ENCODE peak calls at places on chromosomes 6 and 20, in seven cellular contexts. T, V, U, M, W, Q and X are unnamed samples.

GRCh38 chr20:51532577-51533191 is 9.8 kb downstream of the NFATC2 start:
- DNase-seq in M (no peak), W (no peak), U (no peak), T (no peak), Q (no peak), V (no peak), X (no peak)

GRCh38 chr6:55617272-55617671 is 38.3 kb upstream of the HMGCLL1 start:
- DNase-seq in V (peak; percentile 48), W (no peak), M (peak; percentile 16), Q (no peak), T (peak; percentile 27), U (peak; percentile 50), X (peak; percentile 5)

GRCh38 chr6:158439255-158439654 is 120.6 kb upstream of the TMEM181 start:
- DNase-seq in Q (peak; percentile 72), V (no peak), U (no peak), T (no peak), W (no peak), M (no peak), X (no peak)

GRCh38 chr6:49966334-49966733 is 2.4 kb upstream of the DEFB114 start:
- DNase-seq in V (no peak), U (no peak), M (no peak), T (no peak), Q (no peak), W (no peak), X (no peak)

GRCh38 chr6:90397929-90398674 is 101.5 kb upstream of the BACH2 start:
- DNase-seq in V (no peak), W (no peak), U (no peak), T (no peak), M (peak; percentile 26), Q (no peak), X (no peak)

GRCh38 chr6:117414770-117415169 is 11.0 kb downstream of the ROS1 start:
- DNase-seq in T (no peak), V (peak; percentile 61), W (no peak), Q (no peak), M (no peak), U (no peak), X (no peak)

GRCh38 chr6:107401573-107401972 is 57.8 kb downstream of the PDSS2 start:
- DNase-seq in V (no peak), Q (no peak), U (no peak), T (no peak), M (no peak), W (no peak), X (no peak)

GRCh38 chr6:142400495-142400894 is 98.7 kb downstream of the ADGRG6 start:
- DNase-seq in U (no peak), M (no peak), Q (no peak), V (no peak), W (peak; percentile 28), T (no peak), X (no peak)

GRCh38 chr6:44126320-44127149 is 717 bp downstream of the MRPL14 start:
- DNase-seq in V (peak; percentile 50), M (peak; percentile 30), T (no peak), W (no peak), Q (peak; percentile 40), U (peak; percentile 68), X (peak; percentile 56)

GRCh38 chr6:68527691-68528090 is 107.4 kb upstream of the ADGRB3 start:
- DNase-seq in W (no peak), U (no peak), Q (no peak), T (no peak), M (no peak), V (no peak), X (no peak)

GRCh38 chr6:53103993-53104675 is 38.9 kb downstream of the FBXO9 start:
- DNase-seq in Q (no peak), M (no peak), U (no peak), V (peak; percentile 74), W (peak; percentile 15), T (no peak), X (no peak)
- TF ChIP-seq JUND in Q (no peak), M (no peak), U (no peak), V (no peak), W (no peak), T (no peak), X (no peak)

GRCh38 chr6:15894973-15895858 is 232.4 kb upstream of the DTNBP1 start:
- DNase-seq in V (no peak), T (no peak), M (no peak), W (no peak), Q (no peak), U (no peak), X (no peak)

GRCh38 chr6:15888798-15889772 is 226.3 kb upstream of the DTNBP1 start:
- DNase-seq in V (no peak), Q (no peak), W (no peak), U (no peak), M (no peak), T (no peak), X (no peak)

GRCh38 chr6:15892369-15892768 is 229.5 kb upstream of the DTNBP1 start:
- DNase-seq in T (no peak), Q (no peak), W (no peak), M (no peak), U (no peak), V (no peak), X (no peak)

GRCh38 chr6:15897063-15897934 is 231.6 kb upstream of the MYLIP start:
- DNase-seq in Q (no peak), M (no peak), U (no peak), V (no peak), T (no peak), W (no peak), X (no peak)

GRCh38 chr6:15893556-15894253 is 230.9 kb upstream of the DTNBP1 start:
- DNase-seq in Q (no peak), V (peak; percentile 16), U (no peak), T (peak; percentile 53), W (peak; percentile 68), M (no peak), X (peak; percentile 4)
- TF ChIP-seq JUND in Q (no peak), V (no peak), U (no peak), T (no peak), W (no peak), M (no peak), X (no peak)

DNA sequence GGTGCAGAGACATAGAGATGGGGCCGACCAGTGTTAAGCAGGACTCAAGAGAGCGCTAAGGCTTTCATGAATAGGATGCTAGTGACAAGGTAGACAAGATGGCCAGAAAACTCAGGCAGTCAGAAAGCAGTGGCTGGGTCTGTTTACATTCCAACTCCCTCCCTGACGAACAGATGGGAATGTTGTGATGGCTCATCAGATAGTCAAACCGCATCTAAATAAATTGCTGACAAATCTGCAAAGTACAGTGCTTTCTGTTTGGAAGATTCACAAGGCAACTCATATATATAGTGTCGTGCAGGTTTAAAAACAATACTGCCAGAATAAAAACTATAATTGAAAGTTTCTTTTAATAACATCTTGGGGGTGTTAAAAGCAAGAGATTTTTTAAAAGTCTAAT is 247.1 kb upstream of the PDE10A start:
- DNase-seq in W (no peak), U (no peak), T (no peak), V (no peak), M (no peak), Q (no peak), X (no peak)
- TF ChIP-seq JUND in W (no peak), U (no peak), T (no peak), V (no peak), M (no peak), Q (no peak), X (no peak)

DNA sequence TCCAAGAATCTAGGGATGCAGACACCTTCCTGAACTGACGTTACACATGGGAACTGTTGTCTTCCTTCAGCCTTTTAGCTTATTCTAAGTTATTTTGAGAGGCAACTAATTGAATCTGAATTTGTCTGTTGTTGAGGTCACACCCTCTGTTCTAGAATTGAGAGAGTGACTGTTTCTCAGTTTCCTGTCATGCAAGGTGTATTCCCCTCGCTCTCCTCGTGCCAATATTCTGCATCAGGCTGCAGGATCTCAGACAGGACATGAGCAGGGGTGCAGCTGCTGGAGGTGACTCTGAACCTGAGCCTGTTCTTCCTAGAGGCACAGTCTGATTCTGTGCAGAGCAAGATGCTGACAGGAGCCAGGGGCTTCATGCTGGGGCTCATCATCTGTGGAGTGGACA is 52.5 kb downstream of the HLA-DPB1 start:
- DNase-seq in W (no peak), M (no peak), V (no peak), U (no peak), T (no peak), Q (no peak), X (no peak)
- TF ChIP-seq JUND in W (no peak), M (no peak), V (no peak), U (no peak), T (no peak), Q (no peak), X (no peak)

DNA sequence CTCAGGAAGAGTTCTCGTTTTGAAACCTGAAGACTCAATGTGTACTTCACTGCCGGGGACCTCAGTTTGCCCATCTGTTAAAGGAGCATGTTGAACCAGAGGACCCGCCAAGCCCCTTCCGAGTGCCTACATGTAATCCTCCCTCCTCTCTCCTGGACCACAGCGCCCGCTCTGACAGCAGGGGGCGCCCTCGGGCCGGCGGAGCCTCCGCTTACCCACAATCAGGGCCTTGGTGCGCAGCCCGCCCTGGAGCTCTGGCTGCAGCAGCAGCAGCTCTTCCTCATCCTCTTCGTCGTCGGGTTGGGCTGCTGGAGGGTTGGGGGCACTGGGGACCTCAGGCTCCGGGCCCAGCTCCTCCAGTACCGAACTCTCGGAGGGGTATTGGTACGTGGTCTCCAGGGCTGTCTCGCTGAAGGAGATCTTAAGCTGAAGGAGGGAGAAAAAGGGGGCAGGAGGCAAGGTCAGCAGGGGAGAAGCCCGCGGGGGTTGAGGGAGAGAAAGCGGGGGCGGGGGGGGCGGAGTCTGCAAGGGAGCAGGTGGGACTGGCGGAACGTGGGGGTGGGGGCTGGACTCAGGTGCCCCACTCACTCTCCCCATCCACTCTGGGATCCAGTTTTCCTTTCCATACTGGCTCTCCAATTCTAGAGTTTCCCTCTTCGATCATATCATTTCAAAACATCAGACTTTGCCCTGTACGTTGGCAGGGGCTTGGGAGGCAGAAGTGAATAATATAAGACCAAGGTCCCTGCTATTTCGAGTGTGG is 6.3 kb upstream of the DHX16 start:
- DNase-seq in W (peak; percentile 84), Q (no peak), M (peak; percentile 90), T (no peak), U (peak; percentile 98), V (peak; percentile 83), X (peak; percentile 71)
- TF ChIP-seq JUND in W (no peak), Q (no peak), M (no peak), T (no peak), U (no peak), V (no peak), X (no peak)

GRCh38 chr6:35586542-35586941 is 73.8 kb upstream of the TULP1 start:
- DNase-seq in Q (no peak), W (no peak), M (no peak), U (no peak), V (no peak), T (no peak), X (no peak)
- TF ChIP-seq JUND in Q (no peak), W (no peak), M (peak; percentile 38), U (no peak), V (no peak), T (no peak), X (no peak)